ENCODE peak calls at places on chromosomes 3 and 15, in four cellular contexts. G is activated T-cell treated with anti-CD3 and anti-CD28 coated beads, Interleukin-2, amount 50 U/mL, for 1 hour; F is fibroblast of the aortic adventitia; N is hypothalamus. R is an unnamed sample.

GRCh38 chr3:20682573-20682972 is 496.6 kb upstream of the SGO1 start:
- DNase-seq in G (no peak), F (no peak), N (no peak), R (peak; percentile 90)

GRCh38 chr3:11651900-11652299 is 8.2 kb upstream of the VGLL4 start:
- DNase-seq in G (no peak), F (peak; percentile 76), N (no peak), R (no peak)

GRCh38 chr15:33089878-33090757 is 104.4 kb downstream of the FMN1 start:
- DNase-seq in G (no peak), F (peak; percentile 57), N (no peak), R (peak; percentile 44)

GRCh38 chr15:78937132-78937739 is 7.6 kb downstream of the CTSH start:
- DNase-seq in G (no peak), F (peak; percentile 82), N (no peak), R (no peak)

GRCh38 chr3:195813916-195814486 is 2.3 kb upstream of the MUC4 start:
- DNase-seq in G (no peak), F (no peak), N (no peak), R (no peak)

GRCh38 chr3:184296616-184297015 is 2.4 kb upstream of the PSMD2 start:
- DNase-seq in G (no peak), F (no peak), N (no peak), R (no peak)

GRCh38 chr3:53141468-53141840 is 11.2 kb upstream of the RFT1 start:
- DNase-seq in G (no peak), F (no peak), N (no peak), R (no peak)

GRCh38 chr15:98000249-98001203 is 40.0 kb downstream of the ARRDC4 start:
- DNase-seq in G (no peak), F (peak; percentile 25), N (no peak), R (peak; percentile 92)

GRCh38 chr3:72490688-72491430 is 357.4 kb downstream of the SHQ1 start:
- DNase-seq in G (no peak), F (no peak), N (no peak), R (no peak)

GRCh38 chr15:61742591-61742990 is 317.7 kb downstream of the VPS13C start:
- DNase-seq in G (no peak), F (no peak), N (no peak), R (no peak)

GRCh38 chr15:76514292-76514691 is 177.7 kb downstream of the ISL2 start:
- DNase-seq in G (no peak), F (no peak), N (no peak), R (no peak)

GRCh38 chr3:119662604-119663377 is 2.4 kb upstream of the POPDC2 start:
- DNase-seq in G (no peak), F (peak; percentile 39), N (no peak), R (no peak)

GRCh38 chr3:177960014-177960413 is 576.2 kb upstream of the KCNMB2 start:
- DNase-seq in G (no peak), F (peak; percentile 27), N (no peak), R (peak; percentile 51)

GRCh38 chr3:155362808-155363689 is 69.6 kb upstream of the STRIT1 start:
- DNase-seq in G (no peak), F (no peak), N (no peak), R (peak; percentile 42)

R was measured in astrocyte.